ENCODE peak calls at places on chromosomes 12 and 14, in nine cellular contexts. One of them, this sample, is unnamed. For H3K9me3, the result is how much of the 10 kb centered on the place peaks cover.

GRCh38 chr12:52119398-52120254 is 40.1 kb downstream of the SMIM41 start:
- DNase-seq in left ventricle myocardium inferior: peak
- DNase-seq in small intestine: peak
- DNase-seq in thoracic aorta: no peak
- DNase-seq in breast epithelium: no peak
- DNase-seq in CD8-positive, alpha-beta T cell: no peak
- DNase-seq in GM12878: no peak
- DNase-seq in body of pancreas: peak
- DNase-seq in Caco-2: peak
- DNase-seq in this sample: no peak

GRCh38 chr12:29241821-29242591 is 92.9 kb downstream of the FAR2 start:
- DNase-seq in left ventricle myocardium inferior: no peak
- DNase-seq in small intestine: peak
- DNase-seq in thoracic aorta: no peak
- DNase-seq in breast epithelium: no peak
- DNase-seq in CD8-positive, alpha-beta T cell: no peak
- DNase-seq in GM12878: peak
- DNase-seq in body of pancreas: no peak
- DNase-seq in Caco-2: no peak
- DNase-seq in this sample: no peak

GRCh38 chr12:112183591-112184021 is 58.2 kb downstream of the TRAFD1 start:
- DNase-seq in left ventricle myocardium inferior: no peak
- DNase-seq in small intestine: no peak
- DNase-seq in thoracic aorta: no peak
- DNase-seq in breast epithelium: no peak
- DNase-seq in CD8-positive, alpha-beta T cell: no peak
- DNase-seq in GM12878: peak
- DNase-seq in body of pancreas: no peak
- DNase-seq in Caco-2: no peak
- DNase-seq in this sample: no peak

GRCh38 chr14:24058260-24058950 is 6.6 kb downstream of the CARMIL3 start:
- DNase-seq in left ventricle myocardium inferior: peak
- DNase-seq in small intestine: peak
- DNase-seq in thoracic aorta: peak
- DNase-seq in breast epithelium: no peak
- DNase-seq in CD8-positive, alpha-beta T cell: no peak
- DNase-seq in GM12878: no peak
- DNase-seq in body of pancreas: peak
- DNase-seq in Caco-2: peak
- DNase-seq in this sample: peak

GRCh38 chr14:97970222-97970621 is 1173.0 kb downstream of the VRK1 start:
- DNase-seq in left ventricle myocardium inferior: no peak
- DNase-seq in small intestine: no peak
- DNase-seq in thoracic aorta: no peak
- DNase-seq in breast epithelium: no peak
- DNase-seq in CD8-positive, alpha-beta T cell: no peak
- DNase-seq in GM12878: no peak
- DNase-seq in body of pancreas: no peak
- DNase-seq in Caco-2: no peak
- DNase-seq in this sample: no peak

GRCh38 chr14:79056879-79057278 is 886.7 kb downstream of the NRXN3 start:
- DNase-seq in left ventricle myocardium inferior: no peak
- DNase-seq in small intestine: no peak
- DNase-seq in thoracic aorta: no peak
- DNase-seq in breast epithelium: no peak
- DNase-seq in CD8-positive, alpha-beta T cell: no peak
- DNase-seq in GM12878: no peak
- DNase-seq in body of pancreas: no peak
- DNase-seq in Caco-2: no peak
- DNase-seq in this sample: no peak

GRCh38 chr12:109504068-109504467 is 26.6 kb downstream of the UBE3B start:
- DNase-seq in left ventricle myocardium inferior: no peak
- DNase-seq in small intestine: no peak
- DNase-seq in thoracic aorta: no peak
- DNase-seq in breast epithelium: no peak
- DNase-seq in CD8-positive, alpha-beta T cell: no peak
- DNase-seq in GM12878: no peak
- DNase-seq in body of pancreas: no peak
- DNase-seq in Caco-2: no peak
- DNase-seq in this sample: no peak

GRCh38 chr12:64814432-64814831 is 10.0 kb upstream of the TBC1D30 start:
- DNase-seq in left ventricle myocardium inferior: no peak
- DNase-seq in small intestine: no peak
- DNase-seq in thoracic aorta: no peak
- DNase-seq in breast epithelium: no peak
- DNase-seq in CD8-positive, alpha-beta T cell: no peak
- DNase-seq in GM12878: no peak
- DNase-seq in body of pancreas: no peak
- DNase-seq in Caco-2: no peak
- DNase-seq in this sample: no peak

GRCh38 chr12:93243689-93244513 is 133.8 kb upstream of the NUDT4 start:
- DNase-seq in left ventricle myocardium inferior: no peak
- DNase-seq in small intestine: peak
- DNase-seq in thoracic aorta: no peak
- DNase-seq in breast epithelium: no peak
- DNase-seq in CD8-positive, alpha-beta T cell: no peak
- DNase-seq in GM12878: peak
- DNase-seq in body of pancreas: no peak
- DNase-seq in Caco-2: peak
- DNase-seq in this sample: no peak

GRCh38 chr12:89999699-90000505 is 291.3 kb upstream of the ATP2B1 start:
- DNase-seq in left ventricle myocardium inferior: no peak
- DNase-seq in small intestine: no peak
- DNase-seq in thoracic aorta: no peak
- DNase-seq in breast epithelium: no peak
- DNase-seq in CD8-positive, alpha-beta T cell: no peak
- DNase-seq in GM12878: no peak
- DNase-seq in body of pancreas: no peak
- DNase-seq in Caco-2: no peak
- DNase-seq in this sample: no peak

GRCh38 chr14:89256273-89256672 is 160.8 kb downstream of the FOXN3 start:
- DNase-seq in left ventricle myocardium inferior: no peak
- DNase-seq in small intestine: no peak
- DNase-seq in thoracic aorta: no peak
- DNase-seq in breast epithelium: no peak
- DNase-seq in CD8-positive, alpha-beta T cell: no peak
- DNase-seq in GM12878: no peak
- DNase-seq in body of pancreas: no peak
- DNase-seq in Caco-2: no peak
- DNase-seq in this sample: no peak

GRCh38 chr12:6946033-6946919 is 2.5 kb downstream of the C12orf57 start:
- DNase-seq in left ventricle myocardium inferior: no peak
- DNase-seq in small intestine: peak
- DNase-seq in thoracic aorta: no peak
- DNase-seq in breast epithelium: peak
- DNase-seq in CD8-positive, alpha-beta T cell: no peak
- DNase-seq in GM12878: peak
- DNase-seq in body of pancreas: peak
- DNase-seq in Caco-2: peak
- DNase-seq in this sample: peak

GRCh38 chr12:41510470-41510869 is 322.4 kb downstream of the PDZRN4 start:
- DNase-seq in left ventricle myocardium inferior: no peak
- DNase-seq in small intestine: peak
- DNase-seq in thoracic aorta: no peak
- DNase-seq in breast epithelium: no peak
- DNase-seq in CD8-positive, alpha-beta T cell: no peak
- DNase-seq in GM12878: no peak
- DNase-seq in body of pancreas: no peak
- DNase-seq in Caco-2: no peak
- DNase-seq in this sample: no peak

GRCh38 chr14:34539407-34540180 is at the start of gene EAPP:
- DNase-seq in left ventricle myocardium inferior: peak
- DNase-seq in small intestine: peak
- DNase-seq in thoracic aorta: peak
- DNase-seq in breast epithelium: peak
- DNase-seq in CD8-positive, alpha-beta T cell: peak
- DNase-seq in GM12878: peak
- DNase-seq in body of pancreas: peak
- DNase-seq in Caco-2: peak
- DNase-seq in this sample: peak

GRCh38 chr14:104547310-104547997 is 32.1 kb upstream of the C14orf180 start:
- DNase-seq in left ventricle myocardium inferior: no peak
- DNase-seq in small intestine: no peak
- DNase-seq in thoracic aorta: peak
- DNase-seq in breast epithelium: peak
- DNase-seq in CD8-positive, alpha-beta T cell: no peak
- DNase-seq in GM12878: no peak
- DNase-seq in body of pancreas: no peak
- DNase-seq in Caco-2: peak
- DNase-seq in this sample: no peak

GRCh38 chr14:104592785-104593184 is 11.8 kb downstream of the TMEM179 start:
- DNase-seq in left ventricle myocardium inferior: peak
- DNase-seq in small intestine: no peak
- DNase-seq in thoracic aorta: no peak
- DNase-seq in breast epithelium: no peak
- DNase-seq in CD8-positive, alpha-beta T cell: no peak
- DNase-seq in GM12878: no peak
- DNase-seq in body of pancreas: no peak
- DNase-seq in Caco-2: no peak
- DNase-seq in this sample: no peak

GRCh38 chr14:32623300-32624093 is 294.4 kb downstream of the AKAP6 start:
- DNase-seq in left ventricle myocardium inferior: no peak
- DNase-seq in small intestine: no peak
- DNase-seq in thoracic aorta: no peak
- DNase-seq in breast epithelium: no peak
- DNase-seq in CD8-positive, alpha-beta T cell: no peak
- DNase-seq in GM12878: no peak
- DNase-seq in body of pancreas: no peak
- DNase-seq in Caco-2: no peak
- DNase-seq in this sample: no peak

GRCh38 chr14:87380054-87380453 is 612.9 kb downstream of the GALC start:
- DNase-seq in left ventricle myocardium inferior: no peak
- DNase-seq in small intestine: no peak
- DNase-seq in thoracic aorta: no peak
- DNase-seq in breast epithelium: no peak
- DNase-seq in CD8-positive, alpha-beta T cell: no peak
- DNase-seq in GM12878: no peak
- DNase-seq in body of pancreas: no peak
- DNase-seq in Caco-2: no peak
- DNase-seq in this sample: no peak
- H3K9me3 ChIP-seq in left ventricle myocardium inferior: under half
- H3K9me3 ChIP-seq in small intestine: under half
- H3K9me3 ChIP-seq in thoracic aorta: under half
- H3K9me3 ChIP-seq in breast epithelium: under half
- H3K9me3 ChIP-seq in CD8-positive, alpha-beta T cell: under half
- H3K9me3 ChIP-seq in GM12878: under half
- H3K9me3 ChIP-seq in body of pancreas: under half
- H3K9me3 ChIP-seq in Caco-2: under half
- H3K9me3 ChIP-seq in this sample: under half

GRCh38 chr12:30925607-30926242 is 823 bp upstream of the TSPAN11 start:
- DNase-seq in left ventricle myocardium inferior: no peak
- DNase-seq in small intestine: no peak
- DNase-seq in thoracic aorta: no peak
- DNase-seq in breast epithelium: no peak
- DNase-seq in CD8-positive, alpha-beta T cell: no peak
- DNase-seq in GM12878: no peak
- DNase-seq in body of pancreas: no peak
- DNase-seq in Caco-2: no peak
- DNase-seq in this sample: no peak
- H3K4me3 ChIP-seq in left ventricle myocardium inferior: peak
- H3K4me3 ChIP-seq in small intestine: no peak
- H3K4me3 ChIP-seq in thoracic aorta: peak
- H3K4me3 ChIP-seq in breast epithelium: peak
- H3K4me3 ChIP-seq in CD8-positive, alpha-beta T cell: no peak
- H3K4me3 ChIP-seq in GM12878: no peak
- H3K4me3 ChIP-seq in body of pancreas: no peak
- H3K4me3 ChIP-seq in Caco-2: no peak
- H3K4me3 ChIP-seq in this sample: no peak

GRCh38 chr14:105919458-105920150 is 393.2 kb downstream of the TMEM121 start:
- DNase-seq in left ventricle myocardium inferior: peak
- DNase-seq in small intestine: no peak
- DNase-seq in thoracic aorta: no peak
- DNase-seq in breast epithelium: peak
- DNase-seq in CD8-positive, alpha-beta T cell: no peak
- DNase-seq in GM12878: no peak
- DNase-seq in body of pancreas: no peak
- DNase-seq in Caco-2: peak
- DNase-seq in this sample: no peak

GRCh38 chr14:105914738-105915385 is 388.5 kb downstream of the TMEM121 start:
- DNase-seq in left ventricle myocardium inferior: peak
- DNase-seq in small intestine: no peak
- DNase-seq in thoracic aorta: no peak
- DNase-seq in breast epithelium: no peak
- DNase-seq in CD8-positive, alpha-beta T cell: no peak
- DNase-seq in GM12878: no peak
- DNase-seq in body of pancreas: no peak
- DNase-seq in Caco-2: no peak
- DNase-seq in this sample: no peak

GRCh38 chr14:105918496-105919262 is 392.3 kb downstream of the TMEM121 start:
- DNase-seq in left ventricle myocardium inferior: peak
- DNase-seq in small intestine: no peak
- DNase-seq in thoracic aorta: no peak
- DNase-seq in breast epithelium: peak
- DNase-seq in CD8-positive, alpha-beta T cell: no peak
- DNase-seq in GM12878: no peak
- DNase-seq in body of pancreas: no peak
- DNase-seq in Caco-2: peak
- DNase-seq in this sample: no peak

GRCh38 chr14:105913861-105914260 is 387.5 kb downstream of the TMEM121 start:
- DNase-seq in left ventricle myocardium inferior: peak
- DNase-seq in small intestine: no peak
- DNase-seq in thoracic aorta: no peak
- DNase-seq in breast epithelium: no peak
- DNase-seq in CD8-positive, alpha-beta T cell: no peak
- DNase-seq in GM12878: no peak
- DNase-seq in body of pancreas: no peak
- DNase-seq in Caco-2: no peak
- DNase-seq in this sample: no peak

DNA sequence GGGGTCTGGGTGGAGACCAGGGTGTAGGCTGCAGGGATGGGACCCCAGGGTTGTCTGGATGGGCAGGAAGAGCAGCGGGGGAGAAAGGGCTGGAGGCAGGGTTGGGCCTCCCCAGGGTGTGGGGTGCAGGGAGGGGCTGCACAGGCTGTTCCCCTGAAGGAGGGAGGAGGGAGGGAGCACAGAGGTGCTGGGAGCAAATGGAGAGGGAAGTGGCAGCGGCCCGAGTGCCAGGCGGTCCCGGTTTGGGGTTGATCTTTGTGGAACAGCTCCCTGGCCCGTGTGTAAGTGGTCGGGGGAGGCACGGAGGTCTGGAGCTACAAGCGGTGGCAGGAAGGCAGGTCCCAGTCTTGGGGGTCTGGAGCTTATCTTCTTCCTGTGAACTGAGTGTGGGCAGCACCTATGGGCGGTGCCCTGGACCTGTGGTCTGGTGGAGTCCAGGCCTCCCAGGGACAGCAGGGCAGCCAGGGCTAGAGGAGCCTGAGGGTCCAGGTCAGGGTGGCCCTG is 391.6 kb downstream of the TMEM121 start:
- DNase-seq in left ventricle myocardium inferior: peak
- DNase-seq in small intestine: no peak
- DNase-seq in thoracic aorta: no peak
- DNase-seq in breast epithelium: peak
- DNase-seq in CD8-positive, alpha-beta T cell: no peak
- DNase-seq in GM12878: no peak
- DNase-seq in body of pancreas: no peak
- DNase-seq in Caco-2: no peak
- DNase-seq in this sample: no peak
- H3K9me3 ChIP-seq in left ventricle myocardium inferior: under half
- H3K9me3 ChIP-seq in small intestine: under half
- H3K9me3 ChIP-seq in thoracic aorta: under half
- H3K9me3 ChIP-seq in breast epithelium: under half
- H3K9me3 ChIP-seq in CD8-positive, alpha-beta T cell: under half
- H3K9me3 ChIP-seq in GM12878: under half
- H3K9me3 ChIP-seq in body of pancreas: under half
- H3K9me3 ChIP-seq in Caco-2: under half
- H3K9me3 ChIP-seq in this sample: under half

GRCh38 chr12:13099910-13100609 is 3.4 kb downstream of the GSG1 start:
- DNase-seq in left ventricle myocardium inferior: no peak
- DNase-seq in small intestine: no peak
- DNase-seq in thoracic aorta: no peak
- DNase-seq in breast epithelium: no peak
- DNase-seq in CD8-positive, alpha-beta T cell: no peak
- DNase-seq in GM12878: no peak
- DNase-seq in body of pancreas: no peak
- DNase-seq in Caco-2: no peak
- DNase-seq in this sample: no peak
- H3K4me3 ChIP-seq in left ventricle myocardium inferior: peak
- H3K4me3 ChIP-seq in small intestine: no peak
- H3K4me3 ChIP-seq in thoracic aorta: peak
- H3K4me3 ChIP-seq in breast epithelium: no peak
- H3K4me3 ChIP-seq in CD8-positive, alpha-beta T cell: no peak
- H3K4me3 ChIP-seq in GM12878: no peak
- H3K4me3 ChIP-seq in body of pancreas: no peak
- H3K4me3 ChIP-seq in Caco-2: no peak
- H3K4me3 ChIP-seq in this sample: no peak

This sample was measured in CD4-positive, alpha-beta memory T cell.